ENCODE peak calls at places on chromosome 15, in ten cellular contexts. C, G, I, O, E, V, R, W, U and F are unnamed samples.
A peak's percentile ranks its signal among the peaks of the same experiment; 100 is the strongest.

GRCh38 chr15:29669823-29670222 is 152.4 kb downstream of the TJP1 start:
- DNase-seq in C (no peak), G (peak; percentile 35), I (no peak), O (no peak), E (no peak), V (no peak), R (no peak), W (no peak), U (no peak), F (peak; percentile 72)

GRCh38 chr15:44775923-44776322 is 39.6 kb downstream of the TRIM69 start:
- DNase-seq in C (no peak), G (no peak), I (no peak), O (peak; percentile 35), E (no peak), V (no peak), R (no peak), W (no peak), U (peak; percentile 88), F (no peak)

GRCh38 chr15:31338879-31339557 is 12.4 kb downstream of the KLF13 start:
- DNase-seq in C (peak; percentile 73), G (no peak), I (no peak), O (peak; percentile 59), E (peak; percentile 72), V (no peak), R (peak; percentile 72), W (peak; percentile 29), U (no peak), F (no peak)

GRCh38 chr15:38885001-38885400 is 320.4 kb upstream of the RASGRP1 start:
- DNase-seq in C (no peak), G (no peak), I (no peak), O (no peak), E (no peak), V (no peak), R (no peak), W (no peak), U (no peak), F (peak; percentile 22)

GRCh38 chr15:87528873-87529272 is 727.7 kb downstream of the NTRK3 start:
- DNase-seq in C (no peak), G (no peak), I (no peak), O (no peak), E (no peak), V (no peak), R (peak; percentile 19), W (no peak), U (no peak), F (no peak)

GRCh38 chr15:77513226-77513625 is 92.5 kb downstream of the HMG20A start:
- DNase-seq in C (no peak), G (no peak), I (no peak), O (no peak), E (no peak), V (no peak), R (no peak), W (no peak), U (no peak), F (peak; percentile 10)

GRCh38 chr15:54840999-54841398 is 355.7 kb downstream of the RSL24D1 start:
- DNase-seq in C (no peak), G (no peak), I (no peak), O (no peak), E (peak; percentile 35), V (no peak), R (no peak), W (no peak), U (peak; percentile 2), F (no peak)

GRCh38 chr15:98813956-98814355 is 165.6 kb downstream of the IGF1R start:
- DNase-seq in C (no peak), G (no peak), I (no peak), O (no peak), E (no peak), V (no peak), R (no peak), W (peak; percentile 2), U (no peak), F (no peak)

GRCh38 chr15:50355980-50356379 is 982 bp upstream of the GABPB1 start:
- DNase-seq in C (no peak), G (no peak), I (no peak), O (no peak), E (no peak), V (no peak), R (no peak), W (no peak), U (no peak), F (no peak)

GRCh38 chr15:31300208-31300661 is 26.4 kb upstream of the KLF13 start:
- DNase-seq in C (no peak), G (no peak), I (no peak), O (peak; percentile 83), E (no peak), V (no peak), R (no peak), W (no peak), U (no peak), F (no peak)